ENCODE peak calls at places on chromosomes 1 and 21, in eight cellular contexts. I is GM23338; Z is thoracic aorta; C is foreskin keratinocyte; J is fibroblast of lung; U is astrocyte of the cerebellum; K is coronary artery; G is CD4-positive, alpha-beta T cell. L is an unnamed sample.

GRCh38 chr1:161068306-161069200 is 1.1 kb downstream of the ARHGAP30 start:
- DNase-seq in I (peak), Z (no peak), C (no peak), J (no peak), U (no peak), K (no peak), G (peak), L (no peak)

GRCh38 chr1:2231667-2232254 is 3.6 kb downstream of the SKI start:
- DNase-seq in I (peak), Z (peak), C (peak), J (peak), U (no peak), K (peak), G (peak), L (no peak)

GRCh38 chr1:27145934-27146354 is 9.0 kb downstream of the SLC9A1 start:
- DNase-seq in I (no peak), Z (peak), C (peak), J (peak), U (peak), K (peak), G (no peak), L (peak)

GRCh38 chr1:9211291-9211811 is 23.2 kb upstream of the H6PD start:
- DNase-seq in I (no peak), Z (no peak), C (no peak), J (peak), U (peak), K (no peak), G (no peak), L (no peak)

GRCh38 chr21:41616063-41616591 is 108.2 kb upstream of the TMPRSS2 start:
- DNase-seq in I (no peak), Z (peak), C (no peak), J (peak), U (peak), K (peak), G (no peak), L (no peak)

GRCh38 chr1:213723187-213723586 is 264.6 kb upstream of the PROX1 start:
- DNase-seq in I (peak), Z (no peak), C (no peak), J (no peak), U (no peak), K (no peak), G (no peak), L (no peak)

GRCh38 chr1:100034465-100034864 is 64.7 kb downstream of the SLC35A3 start:
- DNase-seq in I (peak), Z (no peak), C (no peak), J (peak), U (no peak), K (no peak), G (no peak), L (no peak)

GRCh38 chr1:2334883-2335534 is 56.3 kb downstream of the MORN1 start:
- DNase-seq in I (no peak), Z (no peak), C (peak), J (no peak), U (no peak), K (no peak), G (no peak), L (no peak)

GRCh38 chr1:81305997-81306452 is 494.7 kb upstream of the ADGRL2 start:
- DNase-seq in I (peak), Z (no peak), C (peak), J (peak), U (peak), K (no peak), G (no peak), L (peak)

GRCh38 chr1:223815020-223815853 is 30.5 kb downstream of the TP53BP2 start:
- DNase-seq in I (no peak), Z (no peak), C (no peak), J (no peak), U (no peak), K (no peak), G (no peak), L (no peak)

GRCh38 chr1:28499553-28499952 is 6.3 kb upstream of the RCC1 start:
- DNase-seq in I (no peak), Z (no peak), C (no peak), J (no peak), U (no peak), K (no peak), G (no peak), L (no peak)

GRCh38 chr1:113390871-113391642 is 742 bp downstream of the MAGI3 start:
- DNase-seq in I (peak), Z (no peak), C (no peak), J (peak), U (no peak), K (peak), G (peak), L (no peak)

GRCh38 chr1:94045465-94046056 is 75.4 kb downstream of the ABCA4 start:
- DNase-seq in I (peak), Z (peak), C (peak), J (peak), U (peak), K (peak), G (peak), L (peak)

GRCh38 chr1:72178266-72178665 is 104.1 kb downstream of the NEGR1 start:
- DNase-seq in I (no peak), Z (no peak), C (no peak), J (no peak), U (no peak), K (no peak), G (no peak), L (peak)

GRCh38 chr1:180183426-180183825 is 28.8 kb downstream of the QSOX1 start:
- DNase-seq in I (no peak), Z (no peak), C (no peak), J (no peak), U (no peak), K (no peak), G (no peak), L (no peak)

GRCh38 chr1:180181996-180182675 is 27.5 kb downstream of the QSOX1 start:
- DNase-seq in I (no peak), Z (no peak), C (no peak), J (no peak), U (no peak), K (no peak), G (no peak), L (no peak)

GRCh38 chr1:180179162-180179957 is 24.7 kb downstream of the QSOX1 start:
- DNase-seq in I (no peak), Z (no peak), C (no peak), J (no peak), U (no peak), K (no peak), G (no peak), L (no peak)

GRCh38 chr1:180182721-180183311 is 28.1 kb downstream of the QSOX1 start:
- DNase-seq in I (no peak), Z (no peak), C (no peak), J (no peak), U (no peak), K (no peak), G (no peak), L (no peak)

DNA sequence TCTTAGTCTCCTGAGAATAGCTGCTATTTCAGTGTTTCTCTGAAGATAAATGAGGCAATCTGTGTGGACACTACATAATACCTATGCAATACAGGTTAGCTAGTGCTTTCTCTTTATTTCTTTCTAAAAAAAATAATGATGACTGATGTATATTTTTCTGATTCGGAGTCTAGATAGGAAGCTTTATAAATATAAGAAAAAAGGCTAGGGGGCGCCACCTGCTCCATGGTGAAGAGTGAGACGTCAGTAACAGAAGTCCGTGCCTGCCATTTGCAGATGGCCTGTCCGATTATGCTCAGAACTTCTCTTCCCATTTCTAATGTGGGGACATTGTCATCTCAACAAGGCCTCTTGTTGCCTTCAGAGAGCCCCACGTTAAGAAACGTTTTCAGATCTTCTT is 26.4 kb downstream of the QSOX1 start:
- DNase-seq in I (peak), Z (no peak), C (no peak), J (peak), U (no peak), K (no peak), G (no peak), L (no peak)
- TF ChIP-seq CTCF in I (peak), Z (peak), C (peak), J (peak), U (peak), K (no peak), G (peak), L (peak)

GRCh38 chr1:41093826-41094225 is 72.3 kb upstream of the SLFNL1 start:
- DNase-seq in I (no peak), Z (no peak), C (no peak), J (no peak), U (no peak), K (no peak), G (no peak), L (no peak)
- TF ChIP-seq CTCF in I (no peak), Z (no peak), C (no peak), J (no peak), U (no peak), K (no peak), G (no peak), L (no peak)

GRCh38 chr1:153922838-153923652 is at the start of gene GATAD2B:
- DNase-seq in I (peak), Z (peak), C (peak), J (peak), U (peak), K (peak), G (peak), L (peak)

GRCh38 chr1:153921080-153921802 is 1.5 kb downstream of the GATAD2B start:
- DNase-seq in I (no peak), Z (no peak), C (no peak), J (no peak), U (no peak), K (no peak), G (no peak), L (no peak)

GRCh38 chr1:153921803-153922075 is 1.0 kb downstream of the GATAD2B start:
- DNase-seq in I (peak), Z (no peak), C (no peak), J (no peak), U (no peak), K (no peak), G (no peak), L (no peak)

GRCh38 chr1:153919879-153920852 is 2.6 kb downstream of the GATAD2B start:
- DNase-seq in I (no peak), Z (no peak), C (no peak), J (peak), U (no peak), K (no peak), G (no peak), L (no peak)

GRCh38 chr1:153922076-153922837 is 515 bp downstream of the GATAD2B start:
- DNase-seq in I (peak), Z (no peak), C (no peak), J (no peak), U (no peak), K (no peak), G (no peak), L (no peak)
- TF ChIP-seq CTCF in I (no peak), Z (no peak), C (peak), J (no peak), U (no peak), K (no peak), G (no peak), L (peak)

GRCh38 chr1:7539772-7540175 is 231.3 kb upstream of the VAMP3 start:
- DNase-seq in I (peak), Z (no peak), C (peak), J (no peak), U (no peak), K (no peak), G (no peak), L (no peak)

GRCh38 chr1:7536891-7537591 is 234.1 kb upstream of the VAMP3 start:
- DNase-seq in I (no peak), Z (no peak), C (no peak), J (no peak), U (no peak), K (no peak), G (no peak), L (no peak)

GRCh38 chr1:7538033-7538432 is 233.1 kb upstream of the VAMP3 start:
- DNase-seq in I (no peak), Z (no peak), C (no peak), J (peak), U (no peak), K (no peak), G (no peak), L (no peak)

GRCh38 chr1:7540816-7541215 is 230.3 kb upstream of the VAMP3 start:
- DNase-seq in I (no peak), Z (no peak), C (no peak), J (no peak), U (no peak), K (no peak), G (no peak), L (no peak)

GRCh38 chr1:7538849-7539771 is 232.0 kb upstream of the VAMP3 start:
- DNase-seq in I (no peak), Z (no peak), C (no peak), J (no peak), U (no peak), K (no peak), G (no peak), L (no peak)
- TF ChIP-seq CTCF in I (peak), Z (no peak), C (no peak), J (peak), U (no peak), K (no peak), G (no peak), L (no peak)

GRCh38 chr1:15288173-15288926 is 41.3 kb downstream of the FHAD1 start:
- DNase-seq in I (no peak), Z (no peak), C (no peak), J (no peak), U (no peak), K (no peak), G (no peak), L (no peak)
- TF ChIP-seq CTCF in I (no peak), Z (no peak), C (peak), J (no peak), U (peak), K (no peak), G (no peak), L (no peak)

GRCh38 chr1:234607091-234608025 is 2.6 kb downstream of the IRF2BP2 start:
- DNase-seq in I (peak), Z (no peak), C (no peak), J (no peak), U (no peak), K (no peak), G (no peak), L (no peak)
- TF ChIP-seq CTCF in I (peak), Z (no peak), C (peak), J (no peak), U (no peak), K (no peak), G (no peak), L (peak)

GRCh38 chr1:106222415-106222814 is 834.1 kb upstream of the PRMT6 start:
- DNase-seq in I (peak), Z (no peak), C (peak), J (no peak), U (peak), K (no peak), G (no peak), L (no peak)

GRCh38 chr1:106217765-106218164 is 838.7 kb upstream of the PRMT6 start:
- DNase-seq in I (peak), Z (no peak), C (no peak), J (no peak), U (no peak), K (no peak), G (no peak), L (no peak)
- TF ChIP-seq CTCF in I (peak), Z (no peak), C (no peak), J (no peak), U (no peak), K (no peak), G (no peak), L (peak)

DNA sequence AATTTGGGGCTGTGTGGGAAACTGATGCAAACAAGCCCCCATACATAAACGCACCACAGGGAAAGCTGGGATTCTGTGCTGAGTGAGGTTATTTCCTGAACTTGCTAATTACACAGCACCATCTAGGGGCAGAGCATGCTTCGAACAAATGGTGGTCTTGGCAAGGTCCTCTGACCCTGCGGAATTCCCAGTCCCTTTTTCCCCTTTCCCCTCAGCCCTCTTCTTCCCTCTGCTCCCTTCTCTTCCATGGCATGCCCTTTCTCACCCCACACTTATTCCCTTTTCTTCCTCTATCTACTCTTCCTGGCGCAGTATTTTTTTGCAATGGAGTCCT is 134.5 kb upstream of the VANGL1 start:
- DNase-seq in I (peak), Z (no peak), C (no peak), J (peak), U (peak), K (no peak), G (no peak), L (no peak)
- TF ChIP-seq CTCF in I (peak), Z (no peak), C (peak), J (peak), U (peak), K (no peak), G (no peak), L (peak)

L was measured in kidney epithelial cell.